ENCODE peak calls at places on chromosomes 6 and 20, in five cellular contexts. I is hepatocyte, H is GM23338, P is GM23248, R is mesenchymal stem cell. G is an unnamed sample.

GRCh38 chr20:57476073-57476526 is 48.8 kb downstream of the CTCFL start:
- DNase-seq in P (no peak), H (no peak), R (no peak), I (no peak), G (no peak)

GRCh38 chr20:63360850-63361497 is at the start of gene CHRNA4:
- DNase-seq in R (no peak), P (peak), I (peak), H (peak), G (no peak)

GRCh38 chr6:115618311-115618710 is 442.4 kb downstream of the FRK start:
- DNase-seq in I (no peak), R (peak), H (no peak), P (no peak), G (no peak)

GRCh38 chr6:70686548-70687133 is 19.0 kb downstream of the SMAP1 start:
- DNase-seq in I (peak), P (peak), R (peak), H (peak), G (no peak)

GRCh38 chr6:9623985-9624384 is 790.9 kb downstream of the TFAP2A start:
- DNase-seq in H (no peak), P (peak), I (no peak), R (no peak), G (no peak)

GRCh38 chr6:131831392-131831791 is 23.6 kb downstream of the ENPP1 start:
- DNase-seq in I (no peak), R (peak), H (no peak), P (peak), G (no peak)

GRCh38 chr6:44226368-44227137 is 3.2 kb downstream of the SLC29A1 start:
- DNase-seq in R (no peak), P (no peak), I (no peak), H (no peak), G (no peak)

GRCh38 chr20:41224281-41224680 is 86.9 kb downstream of the PLCG1 start:
- DNase-seq in R (no peak), H (no peak), I (no peak), P (no peak), G (no peak)

GRCh38 chr6:157314705-157315321 is 8.5 kb downstream of the TMEM242 start:
- DNase-seq in P (peak), H (peak), I (peak), R (peak), G (no peak)

GRCh38 chr6:15621203-15622044 is 41.4 kb downstream of the DTNBP1 start:
- DNase-seq in H (peak), R (peak), I (peak), P (peak), G (no peak)

DNA sequence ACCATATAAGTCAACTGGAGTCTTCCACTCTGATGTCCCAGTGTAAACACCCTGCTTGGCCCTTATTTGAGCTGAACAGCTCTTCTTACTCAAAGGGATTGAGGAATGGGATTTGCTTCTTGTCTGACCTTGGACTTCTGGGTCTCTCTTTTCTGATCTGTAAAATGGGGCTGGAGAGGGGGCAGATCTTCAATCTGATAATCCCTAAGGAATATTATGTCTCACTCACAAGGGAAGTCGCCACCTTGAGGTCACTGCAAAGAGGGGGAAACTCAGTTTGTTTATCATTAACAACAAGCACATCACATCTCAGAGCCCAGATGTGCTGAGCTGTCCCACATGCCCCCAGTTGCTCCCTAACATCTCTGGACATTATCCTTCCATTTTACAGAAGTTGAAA is 15.1 kb downstream of the KCNS1 start:
- DNase-seq in R (no peak), P (no peak), I (no peak), H (peak), G (no peak)
- H3K4me2 ChIP-seq in R (no peak), P (no peak), I (no peak), H (no peak), G (no peak)

GRCh38 chr20:38990728-38991127 is 28.6 kb downstream of the DHX35 start:
- DNase-seq in P (no peak), R (no peak), I (no peak), H (no peak), G (no peak)

GRCh38 chr20:38985603-38986170 is 23.5 kb downstream of the DHX35 start:
- DNase-seq in R (peak), I (no peak), H (no peak), P (peak), G (no peak)

GRCh38 chr20:38986663-38987062 is 24.5 kb downstream of the DHX35 start:
- DNase-seq in H (no peak), P (no peak), R (peak), I (no peak), G (no peak)

GRCh38 chr20:38985060-38985459 is 22.9 kb downstream of the DHX35 start:
- DNase-seq in H (no peak), P (no peak), R (no peak), I (no peak), G (no peak)

GRCh38 chr20:38987777-38988176 is 25.6 kb downstream of the DHX35 start:
- DNase-seq in P (no peak), I (no peak), H (peak), R (no peak), G (no peak)
- H3K4me2 ChIP-seq in P (no peak), I (no peak), H (peak), R (no peak), G (no peak)

DNA sequence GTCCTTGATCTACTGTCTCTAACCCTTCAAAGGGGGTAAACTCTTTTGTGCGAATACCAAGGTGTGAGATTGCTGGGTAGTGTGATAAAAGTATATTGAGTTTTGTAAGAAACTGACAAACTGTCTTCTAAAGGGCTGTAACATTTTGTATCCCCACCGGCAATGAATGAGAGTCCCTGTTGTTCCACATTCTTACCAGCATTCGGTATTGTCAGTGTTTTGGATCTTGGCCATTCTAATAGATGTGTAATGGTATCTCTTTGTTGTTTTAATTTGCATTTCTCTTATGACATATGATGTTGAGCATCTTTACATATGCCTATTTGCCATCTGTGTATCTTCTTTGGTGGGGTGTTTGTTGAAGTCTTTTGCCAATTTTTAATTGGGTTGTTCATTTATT is 1090.7 kb downstream of the KIF16B start:
- DNase-seq in R (no peak), P (no peak), I (no peak), H (peak), G (no peak)
- H3K4me2 ChIP-seq in R (no peak), P (no peak), I (no peak), H (no peak), G (no peak)

GRCh38 chr6:100372326-100372725 is 92.4 kb downstream of the SIM1 start:
- DNase-seq in H (no peak), R (no peak), P (no peak), I (no peak), G (no peak)
- H3K4me2 ChIP-seq in H (no peak), R (no peak), P (no peak), I (no peak), G (no peak)

GRCh38 chr20:29408034-29408695 is 1849.3 kb upstream of the DEFB115 start:
- DNase-seq in P (no peak), I (peak), H (no peak), R (peak), G (no peak)
- H3K4me2 ChIP-seq in P (no peak), I (no peak), H (no peak), R (no peak), G (no peak)